ENCODE peak calls at places on chromosomes 4 and X, in ten cellular contexts. One of them, this sample, is unnamed.
A peak's percentile ranks its signal among the peaks of the same experiment; 100 is the strongest.

GRCh38 chr4:14545796-14546195 is 456.5 kb upstream of the CPEB2 start:
- DNase-seq in PC-9: no peak
- DNase-seq in tibial nerve: no peak
- DNase-seq in right atrium auricular region: no peak
- DNase-seq in left ventricle myocardium inferior: no peak
- DNase-seq in Panc1: no peak
- DNase-seq in CD8-positive, alpha-beta T cell: no peak
- DNase-seq in fibroblast of lung: no peak
- DNase-seq in uterus: no peak
- DNase-seq in breast epithelium: no peak
- DNase-seq in this sample: no peak

GRCh38 chrX:108036298-108036973 is 8.4 kb upstream of the VSIG1 start:
- DNase-seq in right atrium auricular region: no peak
- DNase-seq in fibroblast of lung: peak; percentile 84
- DNase-seq in left ventricle myocardium inferior: no peak
- DNase-seq in Panc1: peak; percentile 89
- DNase-seq in uterus: no peak
- DNase-seq in breast epithelium: no peak
- DNase-seq in tibial nerve: no peak
- DNase-seq in CD8-positive, alpha-beta T cell: no peak
- DNase-seq in PC-9: peak; percentile 43
- DNase-seq in this sample: no peak

GRCh38 chrX:136168929-136169735 is 21.8 kb downstream of the FHL1 start:
- DNase-seq in tibial nerve: no peak
- DNase-seq in uterus: peak; percentile 66
- DNase-seq in Panc1: no peak
- DNase-seq in fibroblast of lung: peak; percentile 91
- DNase-seq in PC-9: peak; percentile 33
- DNase-seq in left ventricle myocardium inferior: peak; percentile 33
- DNase-seq in CD8-positive, alpha-beta T cell: no peak
- DNase-seq in breast epithelium: no peak
- DNase-seq in right atrium auricular region: peak; percentile 79
- DNase-seq in this sample: peak; percentile 37

GRCh38 chr4:110106946-110107325 is 91.5 kb downstream of the ELOVL6 start:
- DNase-seq in left ventricle myocardium inferior: no peak
- DNase-seq in breast epithelium: no peak
- DNase-seq in right atrium auricular region: no peak
- DNase-seq in PC-9: no peak
- DNase-seq in tibial nerve: no peak
- DNase-seq in fibroblast of lung: peak; percentile 81
- DNase-seq in uterus: no peak
- DNase-seq in Panc1: no peak
- DNase-seq in CD8-positive, alpha-beta T cell: no peak
- DNase-seq in this sample: no peak

GRCh38 chrX:38473715-38474114 is 87.6 kb upstream of the TSPAN7 start:
- DNase-seq in PC-9: no peak
- DNase-seq in right atrium auricular region: no peak
- DNase-seq in CD8-positive, alpha-beta T cell: no peak
- DNase-seq in left ventricle myocardium inferior: no peak
- DNase-seq in uterus: no peak
- DNase-seq in tibial nerve: no peak
- DNase-seq in fibroblast of lung: no peak
- DNase-seq in Panc1: no peak
- DNase-seq in breast epithelium: no peak
- DNase-seq in this sample: no peak

GRCh38 chrX:47936224-47936939 is 67.4 kb downstream of the ZNF182 start:
- DNase-seq in fibroblast of lung: peak; percentile 6
- DNase-seq in uterus: no peak
- DNase-seq in PC-9: no peak
- DNase-seq in Panc1: no peak
- DNase-seq in left ventricle myocardium inferior: no peak
- DNase-seq in breast epithelium: no peak
- DNase-seq in right atrium auricular region: no peak
- DNase-seq in tibial nerve: no peak
- DNase-seq in CD8-positive, alpha-beta T cell: peak; percentile 11
- DNase-seq in this sample: no peak

GRCh38 chr4:130705023-130705422 is 1609.1 kb downstream of the C4orf33 start:
- DNase-seq in fibroblast of lung: no peak
- DNase-seq in breast epithelium: no peak
- DNase-seq in uterus: no peak
- DNase-seq in right atrium auricular region: no peak
- DNase-seq in tibial nerve: no peak
- DNase-seq in CD8-positive, alpha-beta T cell: no peak
- DNase-seq in PC-9: no peak
- DNase-seq in Panc1: no peak
- DNase-seq in left ventricle myocardium inferior: no peak
- DNase-seq in this sample: no peak

GRCh38 chrX:21972721-21973120 is 32.2 kb downstream of the SMS start:
- DNase-seq in Panc1: no peak
- DNase-seq in breast epithelium: no peak
- DNase-seq in PC-9: peak; percentile 69
- DNase-seq in tibial nerve: no peak
- DNase-seq in uterus: peak; percentile 18
- DNase-seq in CD8-positive, alpha-beta T cell: peak; percentile 36
- DNase-seq in right atrium auricular region: no peak
- DNase-seq in left ventricle myocardium inferior: no peak
- DNase-seq in fibroblast of lung: peak; percentile 93
- DNase-seq in this sample: no peak

GRCh38 chr4:169271692-169272007 is 894 bp upstream of the SH3RF1 start:
- DNase-seq in CD8-positive, alpha-beta T cell: no peak
- DNase-seq in PC-9: peak; percentile 17
- DNase-seq in tibial nerve: no peak
- DNase-seq in left ventricle myocardium inferior: no peak
- DNase-seq in breast epithelium: no peak
- DNase-seq in right atrium auricular region: no peak
- DNase-seq in fibroblast of lung: no peak
- DNase-seq in Panc1: no peak
- DNase-seq in uterus: no peak
- DNase-seq in this sample: no peak

GRCh38 chr4:169268951-169269781 is 1.6 kb downstream of the SH3RF1 start:
- DNase-seq in left ventricle myocardium inferior: no peak
- DNase-seq in breast epithelium: no peak
- DNase-seq in CD8-positive, alpha-beta T cell: no peak
- DNase-seq in PC-9: no peak
- DNase-seq in tibial nerve: no peak
- DNase-seq in Panc1: no peak
- DNase-seq in right atrium auricular region: no peak
- DNase-seq in uterus: no peak
- DNase-seq in fibroblast of lung: peak; percentile 92
- DNase-seq in this sample: peak; percentile 13

GRCh38 chr4:169272265-169272886 is 1.6 kb upstream of the SH3RF1 start:
- DNase-seq in left ventricle myocardium inferior: no peak
- DNase-seq in Panc1: no peak
- DNase-seq in CD8-positive, alpha-beta T cell: no peak
- DNase-seq in right atrium auricular region: no peak
- DNase-seq in breast epithelium: no peak
- DNase-seq in uterus: no peak
- DNase-seq in PC-9: peak; percentile 20
- DNase-seq in tibial nerve: no peak
- DNase-seq in fibroblast of lung: peak; percentile 87
- DNase-seq in this sample: no peak

GRCh38 chr4:169270156-169270809 is 473 bp downstream of the SH3RF1 start:
- DNase-seq in uterus: peak; percentile 56
- DNase-seq in breast epithelium: peak; percentile 37
- DNase-seq in Panc1: no peak
- DNase-seq in tibial nerve: peak; percentile 19
- DNase-seq in CD8-positive, alpha-beta T cell: no peak
- DNase-seq in fibroblast of lung: peak; percentile 43
- DNase-seq in PC-9: peak; percentile 55
- DNase-seq in left ventricle myocardium inferior: peak; percentile 75
- DNase-seq in right atrium auricular region: peak; percentile 70
- DNase-seq in this sample: peak; percentile 81

GRCh38 chr4:169270810-169271691 is at the start of gene SH3RF1:
- DNase-seq in tibial nerve: peak; percentile 76
- DNase-seq in left ventricle myocardium inferior: peak; percentile 92
- DNase-seq in CD8-positive, alpha-beta T cell: no peak
- DNase-seq in breast epithelium: peak; percentile 86
- DNase-seq in right atrium auricular region: peak; percentile 87
- DNase-seq in Panc1: no peak
- DNase-seq in PC-9: peak; percentile 91
- DNase-seq in fibroblast of lung: peak; percentile 88
- DNase-seq in uterus: peak; percentile 90
- DNase-seq in this sample: peak; percentile 94
- H3K27ac ChIP-seq in tibial nerve: peak within 1 kb of the TSS; percentile 86
- H3K27ac ChIP-seq in left ventricle myocardium inferior: peak within 1 kb of the TSS; percentile 93
- H3K27ac ChIP-seq in CD8-positive, alpha-beta T cell: no peak within 1 kb of the TSS
- H3K27ac ChIP-seq in breast epithelium: peak within 1 kb of the TSS; percentile 93
- H3K27ac ChIP-seq in right atrium auricular region: peak within 1 kb of the TSS; percentile 94
- H3K27ac ChIP-seq in Panc1: peak within 1 kb of the TSS; percentile 77
- H3K27ac ChIP-seq in PC-9: peak within 1 kb of the TSS; percentile 66
- H3K27ac ChIP-seq in fibroblast of lung: peak within 1 kb of the TSS; percentile 92
- H3K27ac ChIP-seq in uterus: peak within 1 kb of the TSS; percentile 87
- H3K27ac ChIP-seq in this sample: peak within 1 kb of the TSS; percentile 96

DNA sequence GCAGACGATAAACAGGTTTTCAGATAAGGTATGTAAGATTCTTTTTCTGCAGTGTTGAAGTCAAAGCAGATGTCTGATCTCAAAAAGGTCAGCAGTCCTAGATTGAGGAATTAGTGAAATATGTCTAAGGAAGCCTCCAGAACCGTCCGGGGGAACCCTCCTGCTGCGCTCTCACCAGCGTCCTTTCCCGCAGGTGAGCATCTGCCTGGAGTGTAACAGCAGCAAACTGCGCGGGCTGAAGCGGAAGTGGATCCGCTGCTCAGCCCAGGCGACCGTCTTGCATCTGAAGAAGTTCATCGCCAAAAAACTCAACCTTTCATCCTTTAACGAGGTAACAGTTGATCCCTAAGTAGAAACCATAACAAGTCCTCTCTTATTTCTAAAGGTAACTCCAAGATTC is 55.5 kb downstream of the PCGF3 start:
- DNase-seq in fibroblast of lung: no peak
- DNase-seq in tibial nerve: no peak
- DNase-seq in right atrium auricular region: no peak
- DNase-seq in PC-9: no peak
- DNase-seq in CD8-positive, alpha-beta T cell: no peak
- DNase-seq in breast epithelium: no peak
- DNase-seq in left ventricle myocardium inferior: no peak
- DNase-seq in Panc1: no peak
- DNase-seq in uterus: no peak
- DNase-seq in this sample: peak; percentile 39
- H3K36me3 ChIP-seq in fibroblast of lung: peaks cover 29% of the 10 kb centered on the region
- H3K36me3 ChIP-seq in tibial nerve: peaks cover 4% of the 10 kb centered on the region
- H3K36me3 ChIP-seq in right atrium auricular region: peaks cover 66% of the 10 kb centered on the region
- H3K36me3 ChIP-seq in PC-9: peaks cover 6% of the 10 kb centered on the region
- H3K36me3 ChIP-seq in CD8-positive, alpha-beta T cell: peaks cover 4% of the 10 kb centered on the region
- H3K36me3 ChIP-seq in breast epithelium: no peaks in the 10 kb centered on the region
- H3K36me3 ChIP-seq in left ventricle myocardium inferior: peaks cover 64% of the 10 kb centered on the region
- H3K36me3 ChIP-seq in Panc1: no peaks in the 10 kb centered on the region
- H3K36me3 ChIP-seq in uterus: no peaks in the 10 kb centered on the region
- H3K36me3 ChIP-seq in this sample: peaks cover 43% of the 10 kb centered on the region

GRCh38 chrX:40047485-40047884 is 50.3 kb downstream of the BCOR start:
- DNase-seq in CD8-positive, alpha-beta T cell: no peak
- DNase-seq in tibial nerve: no peak
- DNase-seq in PC-9: no peak
- DNase-seq in right atrium auricular region: no peak
- DNase-seq in left ventricle myocardium inferior: no peak
- DNase-seq in fibroblast of lung: no peak
- DNase-seq in Panc1: no peak
- DNase-seq in breast epithelium: no peak
- DNase-seq in uterus: no peak
- DNase-seq in this sample: no peak

GRCh38 chrX:40054793-40055192 is 43.0 kb downstream of the BCOR start:
- DNase-seq in left ventricle myocardium inferior: no peak
- DNase-seq in breast epithelium: no peak
- DNase-seq in CD8-positive, alpha-beta T cell: no peak
- DNase-seq in uterus: no peak
- DNase-seq in Panc1: no peak
- DNase-seq in right atrium auricular region: no peak
- DNase-seq in PC-9: no peak
- DNase-seq in fibroblast of lung: peak; percentile 23
- DNase-seq in tibial nerve: no peak
- DNase-seq in this sample: no peak

GRCh38 chrX:40050532-40050931 is 47.2 kb downstream of the BCOR start:
- DNase-seq in fibroblast of lung: no peak
- DNase-seq in CD8-positive, alpha-beta T cell: no peak
- DNase-seq in PC-9: no peak
- DNase-seq in Panc1: no peak
- DNase-seq in uterus: no peak
- DNase-seq in breast epithelium: no peak
- DNase-seq in right atrium auricular region: no peak
- DNase-seq in left ventricle myocardium inferior: no peak
- DNase-seq in tibial nerve: no peak
- DNase-seq in this sample: no peak

DNA sequence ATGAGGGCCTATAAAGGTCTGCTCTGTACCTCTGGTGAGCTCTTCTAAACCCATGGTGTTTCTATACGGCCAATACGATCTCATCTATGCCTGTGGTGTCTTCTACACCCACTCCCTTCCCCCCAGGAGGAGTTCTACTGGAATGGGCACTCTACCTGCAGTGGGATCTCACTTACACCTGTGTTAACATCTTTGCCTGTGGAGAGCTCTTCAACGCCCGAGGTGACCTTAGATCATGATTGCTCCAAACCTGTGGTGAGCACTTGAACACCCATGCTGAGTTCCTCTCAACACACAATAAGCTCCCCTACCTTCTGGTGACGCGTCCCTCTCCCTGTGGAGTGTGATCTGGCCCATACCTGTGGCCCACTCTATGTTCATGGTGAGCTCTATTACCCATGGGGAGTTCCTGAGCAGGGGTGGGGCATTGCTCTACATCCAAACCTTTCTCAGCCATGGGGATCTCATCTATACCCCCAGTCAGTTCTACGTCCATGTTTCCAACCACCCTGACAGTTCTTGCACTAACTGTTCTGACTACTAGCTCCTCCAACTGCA is 48.6 kb downstream of the BCOR start:
- DNase-seq in PC-9: no peak
- DNase-seq in Panc1: no peak
- DNase-seq in CD8-positive, alpha-beta T cell: no peak
- DNase-seq in tibial nerve: no peak
- DNase-seq in right atrium auricular region: no peak
- DNase-seq in fibroblast of lung: no peak
- DNase-seq in uterus: no peak
- DNase-seq in left ventricle myocardium inferior: no peak
- DNase-seq in breast epithelium: no peak
- DNase-seq in this sample: no peak
- H3K9me3 ChIP-seq in PC-9: no peaks in the 10 kb centered on the region
- H3K9me3 ChIP-seq in Panc1: peaks cover 6% of the 10 kb centered on the region
- H3K9me3 ChIP-seq in CD8-positive, alpha-beta T cell: peaks cover 7% of the 10 kb centered on the region
- H3K9me3 ChIP-seq in tibial nerve: no peaks in the 10 kb centered on the region
- H3K9me3 ChIP-seq in right atrium auricular region: peaks cover 11% of the 10 kb centered on the region
- H3K9me3 ChIP-seq in fibroblast of lung: no peaks in the 10 kb centered on the region
- H3K9me3 ChIP-seq in uterus: peaks cover 27% of the 10 kb centered on the region
- H3K9me3 ChIP-seq in left ventricle myocardium inferior: peaks cover 38% of the 10 kb centered on the region
- H3K9me3 ChIP-seq in breast epithelium: peaks cover 44% of the 10 kb centered on the region
- H3K9me3 ChIP-seq in this sample: peaks cover 33% of the 10 kb centered on the region

GRCh38 chr4:32435320-32435719 is 1715.2 kb downstream of the PCDH7 start:
- DNase-seq in tibial nerve: no peak
- DNase-seq in uterus: no peak
- DNase-seq in CD8-positive, alpha-beta T cell: no peak
- DNase-seq in Panc1: no peak
- DNase-seq in fibroblast of lung: no peak
- DNase-seq in right atrium auricular region: no peak
- DNase-seq in left ventricle myocardium inferior: no peak
- DNase-seq in breast epithelium: no peak
- DNase-seq in PC-9: no peak
- DNase-seq in this sample: no peak

DNA sequence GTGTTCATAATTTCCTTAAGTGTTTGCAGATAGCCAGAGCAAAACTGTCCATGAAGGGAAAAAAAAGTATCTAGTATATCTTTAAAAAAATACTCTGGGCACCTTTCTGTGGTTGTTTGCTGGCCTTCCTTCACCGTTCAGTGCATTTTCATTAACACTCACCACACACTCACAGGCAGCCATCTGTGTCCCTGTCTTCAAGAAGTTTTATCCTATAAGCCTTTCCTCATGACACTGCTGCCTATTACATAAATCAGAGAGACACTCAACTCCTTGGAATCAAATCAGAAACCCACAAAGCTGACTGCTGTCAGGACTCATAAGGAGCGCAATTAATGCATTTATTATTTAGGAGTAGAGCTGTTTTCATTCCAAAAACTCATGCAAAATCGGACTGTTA is 1720.2 kb downstream of the PCDH7 start:
- DNase-seq in left ventricle myocardium inferior: no peak
- DNase-seq in Panc1: no peak
- DNase-seq in PC-9: no peak
- DNase-seq in tibial nerve: no peak
- DNase-seq in fibroblast of lung: no peak
- DNase-seq in uterus: no peak
- DNase-seq in CD8-positive, alpha-beta T cell: no peak
- DNase-seq in breast epithelium: no peak
- DNase-seq in right atrium auricular region: no peak
- DNase-seq in this sample: no peak
- H3K27ac ChIP-seq in left ventricle myocardium inferior: no peak overlapping the region
- H3K27ac ChIP-seq in Panc1: no peak overlapping the region
- H3K27ac ChIP-seq in PC-9: no peak overlapping the region
- H3K27ac ChIP-seq in tibial nerve: no peak overlapping the region
- H3K27ac ChIP-seq in fibroblast of lung: no peak overlapping the region
- H3K27ac ChIP-seq in uterus: no peak overlapping the region
- H3K27ac ChIP-seq in CD8-positive, alpha-beta T cell: no peak overlapping the region
- H3K27ac ChIP-seq in breast epithelium: no peak overlapping the region
- H3K27ac ChIP-seq in right atrium auricular region: no peak overlapping the region
- H3K27ac ChIP-seq in this sample: no peak overlapping the region